ENCODE peak calls at places on chromosome X, in seven cellular contexts. X is GM23248, Z is colonic mucosa, R is HCT116, D is neuronal stem cell, H is H1, M is mesenchymal stem cell. J is an unnamed sample.

GRCh38 chrX:57918750-57919436 is 8.6 kb upstream of the ZXDA start:
- DNase-seq in X (peak), Z (peak), R (peak), H (peak), D (no peak), M (peak), J (peak)

GRCh38 chrX:71082778-71083177 is 12.9 kb upstream of the FOXO4 start:
- DNase-seq in R (no peak), X (no peak), M (no peak), Z (no peak), H (no peak), D (no peak), J (no peak)

GRCh38 chrX:10415704-10416001 is 204.7 kb downstream of the MID1 start:
- DNase-seq in D (no peak), M (no peak), R (no peak), X (peak), Z (no peak), H (no peak), J (no peak)

GRCh38 chrX:92232182-92232581 is 453.0 kb downstream of the PCDH11X start:
- DNase-seq in X (peak), H (no peak), D (no peak), R (no peak), Z (no peak), M (no peak), J (peak)

GRCh38 chrX:8988456-8988855 is 45.5 kb downstream of the FAM9B start:
- DNase-seq in R (no peak), M (peak), X (peak), H (no peak), D (no peak), Z (peak), J (no peak)

GRCh38 chrX:10128386-10128785 is 28.4 kb upstream of the CLCN4 start:
- DNase-seq in H (no peak), X (no peak), M (no peak), R (no peak), D (no peak), Z (no peak), J (no peak)

GRCh38 chrX:37746268-37746931 is 33.5 kb upstream of the CYBB start:
- DNase-seq in Z (no peak), H (no peak), X (no peak), R (no peak), D (no peak), M (peak), J (no peak)

GRCh38 chrX:23616361-23616760 is 50.9 kb upstream of the PRDX4 start:
- DNase-seq in M (peak), X (peak), D (no peak), R (no peak), Z (no peak), H (no peak), J (peak)

GRCh38 chrX:47093248-47093647 is 15.0 kb downstream of the RGN start:
- DNase-seq in X (peak), H (no peak), M (peak), Z (no peak), R (peak), D (no peak), J (peak)

GRCh38 chrX:119500061-119500800 is 32.0 kb downstream of the SLC25A5 start:
- DNase-seq in D (no peak), M (no peak), X (no peak), Z (no peak), H (no peak), R (no peak), J (no peak)
- H3K9ac ChIP-seq in D (no peak), M (no peak), X (no peak), Z (no peak), H (no peak), R (no peak), J (no peak)

GRCh38 chrX:40729923-40730584 is 5.3 kb downstream of the MED14 start:
- DNase-seq in H (no peak), X (no peak), M (no peak), D (no peak), Z (peak), R (no peak), J (no peak)
- H3K9ac ChIP-seq in H (no peak), X (no peak), M (no peak), D (no peak), Z (no peak), R (no peak), J (peak)

DNA sequence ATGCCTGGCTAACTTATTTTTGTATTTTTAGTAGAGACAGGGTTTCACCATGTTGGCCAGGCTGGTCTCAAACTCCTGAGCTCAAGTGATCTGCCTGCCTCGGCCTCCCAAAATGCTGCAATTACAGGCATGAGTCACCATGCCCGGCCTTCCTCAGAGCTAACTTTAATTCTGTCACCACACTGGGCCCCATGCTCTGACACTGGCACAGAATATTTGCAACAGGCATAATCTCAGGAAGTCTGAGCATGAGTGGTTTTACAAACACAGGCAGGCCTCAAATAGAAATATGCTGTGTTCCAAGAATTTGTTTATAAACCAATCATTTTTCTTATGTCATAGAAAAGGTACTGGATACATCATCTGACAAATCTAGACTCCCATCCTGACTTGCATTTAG is 32.7 kb upstream of the FAM9C start:
- DNase-seq in M (peak), Z (no peak), D (no peak), R (no peak), H (no peak), X (peak), J (no peak)
- H3K9ac ChIP-seq in M (no peak), Z (no peak), D (no peak), R (no peak), H (no peak), X (no peak), J (no peak)

GRCh38 chrX:17412692-17413091 is 37.7 kb downstream of the NHS start:
- DNase-seq in M (peak), Z (no peak), R (peak), H (no peak), D (no peak), X (peak), J (no peak)
- H3K9ac ChIP-seq in M (peak), Z (no peak), R (peak), H (no peak), D (no peak), X (peak), J (no peak)

DNA sequence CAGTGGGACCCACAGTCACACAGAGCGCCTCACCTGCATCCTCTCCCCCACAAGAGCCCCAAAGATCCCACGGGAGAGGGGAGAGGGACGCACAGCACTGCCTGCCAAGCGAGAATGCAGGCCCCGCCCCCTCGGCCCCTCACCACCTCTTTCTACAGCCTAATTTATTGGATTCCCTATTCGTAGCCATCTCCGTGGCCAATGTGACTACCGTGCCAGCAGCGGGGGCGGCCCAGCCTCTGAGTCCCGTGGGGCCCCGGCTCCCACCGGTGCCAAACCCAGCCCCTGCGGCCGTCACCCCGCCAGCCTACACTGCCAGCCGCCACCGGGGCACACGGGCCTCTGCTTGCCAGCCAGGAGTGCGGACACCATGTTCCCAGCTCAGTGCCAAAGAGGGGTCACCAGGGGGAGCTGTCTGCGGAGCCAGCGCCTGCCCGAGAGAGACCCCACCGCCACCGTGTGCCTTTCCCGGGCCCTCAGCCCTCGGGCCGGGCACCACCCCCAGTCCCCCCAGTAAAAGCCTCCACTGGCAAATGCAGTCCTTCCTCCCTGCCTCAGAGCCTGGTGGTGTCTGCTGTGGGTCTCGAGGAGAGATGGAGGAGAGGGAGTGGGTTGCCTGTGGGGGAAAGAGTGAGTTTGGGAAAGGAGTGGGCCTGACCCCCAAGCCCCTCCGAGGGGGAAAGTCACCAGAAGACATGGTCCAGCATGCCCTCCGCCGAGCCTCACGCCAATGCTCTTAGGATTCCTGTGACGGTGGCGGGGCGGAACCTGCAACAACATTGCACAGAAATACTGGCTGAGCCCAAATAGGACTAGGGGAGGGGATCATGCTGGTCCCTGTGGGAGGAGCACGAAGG is 19.6 kb upstream of the PLXNB3 start:
- DNase-seq in H (peak), D (no peak), M (no peak), R (no peak), X (peak), Z (peak), J (peak)
- H3K9ac ChIP-seq in H (no peak), D (peak), M (no peak), R (no peak), X (no peak), Z (peak), J (peak)

GRCh38 chrX:130555757-130556156 is 154.0 kb downstream of the RBMX2 start:
- DNase-seq in M (no peak), D (no peak), X (no peak), Z (no peak), R (no peak), H (no peak), J (no peak)
- H3K9ac ChIP-seq in M (peak), D (no peak), X (no peak), Z (no peak), R (no peak), H (no peak), J (no peak)

GRCh38 chrX:103063191-103063845 is 653 bp downstream of the BEX1 start:
- DNase-seq in D (peak), R (no peak), Z (no peak), X (peak), H (peak), M (peak), J (no peak)
- H3K9ac ChIP-seq in D (peak), R (no peak), Z (no peak), X (peak), H (peak), M (no peak), J (no peak)

DNA sequence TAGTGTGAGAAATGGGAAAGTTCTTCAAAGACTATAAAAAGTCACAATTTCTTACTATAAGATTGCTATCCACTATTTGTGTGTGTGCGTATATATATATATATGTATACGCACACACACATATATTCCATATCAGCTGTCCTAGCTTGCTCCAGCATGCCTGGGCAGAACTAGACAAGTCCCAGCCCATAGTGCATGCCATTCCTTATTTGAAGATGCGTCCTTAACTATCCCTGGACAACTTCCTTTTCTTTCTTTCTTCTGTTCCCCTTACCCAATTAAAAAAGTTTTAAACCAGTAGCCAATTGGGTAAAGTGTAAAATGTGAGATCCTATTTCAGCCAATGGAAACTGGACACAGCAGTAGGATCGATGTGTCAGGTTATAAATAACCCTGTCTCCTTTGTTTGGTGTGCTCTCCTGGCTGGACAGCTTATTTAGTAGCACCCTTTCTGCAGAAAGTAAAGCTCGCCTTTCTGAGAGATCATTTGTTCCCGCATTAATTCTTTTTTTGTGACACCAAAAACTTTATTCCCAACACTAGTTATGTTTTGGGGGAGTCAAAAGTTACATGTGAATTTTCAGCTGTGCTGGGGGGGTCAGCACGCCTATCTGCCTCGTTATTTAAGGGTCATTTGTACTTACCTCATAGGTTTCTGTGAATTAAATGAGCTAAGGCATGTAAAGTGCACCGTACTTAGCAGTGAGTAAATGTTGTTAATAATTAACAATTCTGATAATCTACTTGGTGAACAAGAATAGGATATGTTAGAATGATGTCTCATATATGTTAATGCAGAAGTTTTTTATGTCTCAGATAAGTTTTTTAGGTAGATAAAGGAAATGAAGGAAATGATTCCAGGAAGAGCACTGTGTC is 40.9 kb downstream of the KDM6A start:
- DNase-seq in X (no peak), H (no peak), D (no peak), M (no peak), R (no peak), Z (no peak), J (no peak)
- H3K9ac ChIP-seq in X (no peak), H (no peak), D (no peak), M (no peak), R (no peak), Z (no peak), J (no peak)

DNA sequence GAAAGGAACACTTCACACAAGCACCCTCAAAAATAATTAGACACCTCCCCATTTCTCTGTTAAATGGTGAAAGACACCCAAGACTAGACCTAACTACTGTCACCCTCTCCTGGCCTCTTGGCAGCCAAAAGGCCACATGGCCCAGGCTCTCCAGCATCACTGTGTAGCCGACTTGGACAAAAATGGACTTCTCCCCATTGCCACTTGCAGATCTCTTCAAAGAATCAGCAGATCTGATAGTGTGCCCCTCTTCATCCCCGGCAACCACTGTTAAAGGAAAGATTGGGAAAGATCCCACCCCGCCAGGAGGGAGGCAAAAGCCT is 2.0 kb downstream of the MID1IP1 start:
- DNase-seq in X (no peak), D (no peak), Z (no peak), M (no peak), R (no peak), H (no peak), J (no peak)
- H3K9ac ChIP-seq in X (peak), D (no peak), Z (peak), M (peak), R (peak), H (peak), J (no peak)

J was measured in Karpas-422.